ENCODE peak calls at places on chromosomes 5 and 9, in five cellular contexts. O is T follicular helper cell, W is progenitor cell of endocrine pancreas, F is GM13977, X is tibial artery. P is an unnamed sample.

GRCh38 chr5:161058751-161059150 is 206.7 kb upstream of the ATP10B start:
- DNase-seq in O (no peak), W (no peak), F (no peak), X (no peak), P (no peak)

GRCh38 chr9:99340281-99340680 is 118.2 kb downstream of the SEC61B start:
- DNase-seq in O (no peak), W (no peak), F (no peak), X (no peak), P (no peak)

GRCh38 chr5:102715405-102715804 is 39.7 kb upstream of the PAM start:
- DNase-seq in O (no peak), W (no peak), F (no peak), X (no peak), P (no peak)

GRCh38 chr9:88789785-88790184 is 201.5 kb upstream of the S1PR3 start:
- DNase-seq in O (no peak), W (no peak), F (no peak), X (no peak), P (no peak)

GRCh38 chr5:111932628-111933027 is 175.6 kb upstream of the NREP start:
- DNase-seq in O (no peak), W (no peak), F (no peak), X (no peak), P (no peak)

GRCh38 chr5:41707853-41708603 is 162.2 kb downstream of the OXCT1 start:
- DNase-seq in O (no peak), W (no peak), F (peak), X (no peak), P (no peak)

GRCh38 chr5:171810217-171810616 is 24.6 kb downstream of the SMIM23 start:
- DNase-seq in O (no peak), W (no peak), F (no peak), X (no peak), P (peak)

GRCh38 chr9:134987376-134987775 is 69.7 kb upstream of the FCN1 start:
- DNase-seq in O (no peak), W (no peak), F (no peak), X (no peak), P (no peak)

GRCh38 chr5:72517961-72518690 is 10.9 kb upstream of the ZNF366 start:
- DNase-seq in O (no peak), W (no peak), F (no peak), X (peak), P (no peak)

GRCh38 chr5:177405312-177405711 is 4.1 kb downstream of the F12 start:
- DNase-seq in O (no peak), W (no peak), F (no peak), X (no peak), P (no peak)

GRCh38 chr5:127343866-127344265 is 53.3 kb downstream of the MEGF10 start:
- DNase-seq in O (no peak), W (no peak), F (no peak), X (no peak), P (no peak)

GRCh38 chr9:16768816-16769215 is 101.7 kb downstream of the BNC2 start:
- DNase-seq in O (no peak), W (no peak), F (no peak), X (no peak), P (no peak)

GRCh38 chr5:134945041-134945440 is 22.7 kb upstream of the CATSPER3 start:
- DNase-seq in O (no peak), W (no peak), F (no peak), X (no peak), P (no peak)

GRCh38 chr5:9624196-9624947 is 5.8 kb downstream of the TAS2R1 start:
- DNase-seq in O (no peak), W (no peak), F (no peak), X (no peak), P (no peak)

GRCh38 chr5:154967419-154968024 is 26.6 kb downstream of the MRPL22 start:
- DNase-seq in O (no peak), W (no peak), F (no peak), X (no peak), P (no peak)

GRCh38 chr5:157290156-157290980 is 24.4 kb downstream of the CYFIP2 start:
- DNase-seq in O (no peak), W (no peak), F (no peak), X (no peak), P (no peak)

GRCh38 chr9:113957778-113958430 is 81.8 kb downstream of the ZNF618 start:
- DNase-seq in O (no peak), W (no peak), F (no peak), X (no peak), P (no peak)

GRCh38 chr9:110536802-110537201 is 42.7 kb downstream of the SVEP1 start:
- DNase-seq in O (no peak), W (no peak), F (no peak), X (no peak), P (no peak)

GRCh38 chr5:181189962-181190710 is 14.9 kb downstream of the TRIM7 start:
- DNase-seq in O (no peak), W (peak), F (no peak), X (peak), P (no peak)

GRCh38 chr5:97243352-97243751 is 60.3 kb upstream of the RIOK2 start:
- DNase-seq in O (no peak), W (no peak), F (no peak), X (no peak), P (no peak)

GRCh38 chr5:151063136-151063544 is 17.7 kb downstream of the TNIP1 start:
- DNase-seq in O (no peak), W (no peak), F (no peak), X (peak), P (no peak)

GRCh38 chr5:57550132-57550531 is 67.5 kb upstream of the ACTBL2 start:
- DNase-seq in O (no peak), W (no peak), F (no peak), X (no peak), P (no peak)

GRCh38 chr5:57298985-57299491 is 125.2 kb downstream of the GPBP1 start:
- DNase-seq in O (peak), W (peak), F (peak), X (no peak), P (peak)

GRCh38 chr5:1803192-1803591 is 2.0 kb downstream of the NDUFS6 start:
- DNase-seq in O (no peak), W (no peak), F (no peak), X (no peak), P (no peak)

GRCh38 chr5:124742983-124743533 is 3.4 kb downstream of the ZNF608 start:
- DNase-seq in O (no peak), W (no peak), F (peak), X (no peak), P (no peak)

GRCh38 chr9:94980947-94981632 is 254.6 kb downstream of the AOPEP start:
- DNase-seq in O (no peak), W (no peak), F (no peak), X (no peak), P (no peak)

GRCh38 chr9:97299809-97300414 is 7.5 kb upstream of the CCDC180 start:
- DNase-seq in O (no peak), W (no peak), F (peak), X (no peak), P (no peak)

GRCh38 chr5:137611926-137612435 is 112.9 kb upstream of the SPOCK1 start:
- DNase-seq in O (no peak), W (no peak), F (no peak), X (no peak), P (no peak)

GRCh38 chr5:155532621-155533314 is 519.2 kb downstream of the KIF4B start:
- DNase-seq in O (no peak), W (no peak), F (no peak), X (no peak), P (no peak)

GRCh38 chr5:163976691-163977090 is 471.3 kb downstream of the MAT2B start:
- DNase-seq in O (no peak), W (no peak), F (no peak), X (no peak), P (no peak)

GRCh38 chr9:37302277-37302676 is 120.2 kb upstream of the GRHPR start:
- DNase-seq in O (no peak), W (no peak), F (peak), X (no peak), P (no peak)

GRCh38 chr9:77708416-77708815 is 60.3 kb upstream of the GNA14 start:
- DNase-seq in O (no peak), W (no peak), F (no peak), X (no peak), P (no peak)

GRCh38 chr5:96721351-96721970 is 59.3 kb downstream of the CAST start:
- DNase-seq in O (no peak), W (no peak), F (no peak), X (peak), P (no peak)

GRCh38 chr9:75880556-75880955 is 9.9 kb upstream of the PCSK5 start:
- DNase-seq in O (no peak), W (no peak), F (no peak), X (no peak), P (no peak)

GRCh38 chr5:157603333-157604190 is 28.0 kb upstream of the ADAM19 start:
- DNase-seq in O (peak), W (no peak), F (no peak), X (no peak), P (no peak)

GRCh38 chr9:33125871-33126822 is 41.0 kb downstream of the B4GALT1 start:
- DNase-seq in O (no peak), W (no peak), F (no peak), X (no peak), P (no peak)

GRCh38 chr5:123217183-123217582 is 128.1 kb downstream of the PRDM6 start:
- DNase-seq in O (no peak), W (no peak), F (no peak), X (no peak), P (no peak)

GRCh38 chr5:125717209-125717608 is 706.0 kb upstream of the GRAMD2B start:
- DNase-seq in O (no peak), W (no peak), F (no peak), X (no peak), P (no peak)

P was measured in NCI-H2107.